ENCODE peak calls at places on chromosomes 6 and 20, in four cellular contexts. V is GDM1, Q is H7, R is A172. S is an unnamed sample.

GRCh38 chr20:2140561-2140960 is 38.9 kb downstream of the STK35 start:
- DNase-seq in R (peak), Q (no peak), V (no peak), S (no peak)

GRCh38 chr6:30394139-30394538 is 49.2 kb downstream of the RPP21 start:
- DNase-seq in Q (no peak), R (no peak), V (no peak), S (no peak)

GRCh38 chr6:54903884-54904283 is 57.3 kb downstream of the FAM83B start:
- DNase-seq in Q (no peak), V (no peak), R (no peak), S (no peak)

GRCh38 chr6:157648561-157648960 is 174.5 kb upstream of the SNX9 start:
- DNase-seq in V (no peak), R (peak), Q (no peak), S (peak)

GRCh38 chr6:166221040-166221439 is 53.4 kb upstream of the TBXT start:
- DNase-seq in Q (no peak), R (no peak), V (peak), S (no peak)

GRCh38 chr6:41649596-41649995 is 11.3 kb downstream of the MDFI start:
- DNase-seq in R (no peak), Q (peak), V (no peak), S (no peak)

GRCh38 chr6:82909551-82909950 is 156.1 kb downstream of the UBE3D start:
- DNase-seq in V (no peak), R (no peak), Q (no peak), S (no peak)

GRCh38 chr6:137160763-137161162 is 12.7 kb downstream of the IL22RA2 start:
- DNase-seq in R (peak), V (no peak), Q (no peak), S (peak)

GRCh38 chr6:21731411-21732031 is 138.0 kb downstream of the SOX4 start:
- DNase-seq in Q (no peak), V (no peak), R (peak), S (peak)

GRCh38 chr6:98794306-98794852 is 40.0 kb upstream of the POU3F2 start:
- DNase-seq in V (no peak), R (no peak), Q (no peak), S (no peak)

GRCh38 chr6:134873500-134874388 is 76.2 kb downstream of the ALDH8A1 start:
- DNase-seq in R (no peak), V (no peak), Q (no peak), S (no peak)

GRCh38 chr6:163750436-163751031 is 336.0 kb downstream of the QKI start:
- DNase-seq in V (no peak), Q (no peak), R (no peak), S (no peak)

GRCh38 chr20:50029697-50030428 is 47.1 kb downstream of the SNAI1 start:
- DNase-seq in V (no peak), R (peak), Q (peak), S (peak)